ENCODE peak calls at places on chromosomes 7 and 10, in seven cellular contexts. One of them, this sample, is unnamed.

GRCh38 chr10:71383972-71384687 is 12.6 kb upstream of the CDH23 start:
- DNase-seq in SK-N-SH: peak; percentile 84
- DNase-seq in epithelial cell of esophagus: peak; percentile 52
- DNase-seq in HAP-1: peak; percentile 48
- DNase-seq in IMR-90: peak; percentile 21
- DNase-seq in heart left ventricle: peak; percentile 72
- DNase-seq in fibroblast of pulmonary artery: peak; percentile 48
- DNase-seq in this sample: peak; percentile 19

GRCh38 chr10:12512292-12513002 is 163.1 kb downstream of the CAMK1D start:
- DNase-seq in IMR-90: no peak
- DNase-seq in heart left ventricle: no peak
- DNase-seq in SK-N-SH: no peak
- DNase-seq in HAP-1: no peak
- DNase-seq in fibroblast of pulmonary artery: no peak
- DNase-seq in epithelial cell of esophagus: no peak
- DNase-seq in this sample: no peak

GRCh38 chr10:49668684-49669083 is 10.8 kb upstream of the C10orf53 start:
- DNase-seq in epithelial cell of esophagus: no peak
- DNase-seq in heart left ventricle: no peak
- DNase-seq in HAP-1: no peak
- DNase-seq in IMR-90: no peak
- DNase-seq in SK-N-SH: no peak
- DNase-seq in fibroblast of pulmonary artery: no peak
- DNase-seq in this sample: no peak

GRCh38 chr10:62233494-62234283 is 35.0 kb downstream of the RTKN2 start:
- DNase-seq in HAP-1: no peak
- DNase-seq in epithelial cell of esophagus: peak; percentile 29
- DNase-seq in SK-N-SH: no peak
- DNase-seq in heart left ventricle: no peak
- DNase-seq in IMR-90: peak; percentile 25
- DNase-seq in fibroblast of pulmonary artery: peak; percentile 49
- DNase-seq in this sample: peak; percentile 40

GRCh38 chr7:140062118-140062527 is 628 bp downstream of the PARP12 start:
- DNase-seq in IMR-90: no peak
- DNase-seq in heart left ventricle: no peak
- DNase-seq in SK-N-SH: no peak
- DNase-seq in fibroblast of pulmonary artery: no peak
- DNase-seq in HAP-1: no peak
- DNase-seq in epithelial cell of esophagus: peak; percentile 23
- DNase-seq in this sample: no peak

GRCh38 chr10:82089327-82089726 is 214.3 kb downstream of the NRG3 start:
- DNase-seq in SK-N-SH: peak; percentile 28
- DNase-seq in epithelial cell of esophagus: no peak
- DNase-seq in heart left ventricle: no peak
- DNase-seq in fibroblast of pulmonary artery: no peak
- DNase-seq in HAP-1: no peak
- DNase-seq in IMR-90: no peak
- DNase-seq in this sample: no peak

GRCh38 chr10:23035569-23035968 is 59.8 kb upstream of the MSRB2 start:
- DNase-seq in fibroblast of pulmonary artery: no peak
- DNase-seq in epithelial cell of esophagus: peak; percentile 26
- DNase-seq in IMR-90: no peak
- DNase-seq in SK-N-SH: peak; percentile 26
- DNase-seq in HAP-1: no peak
- DNase-seq in heart left ventricle: no peak
- DNase-seq in this sample: peak; percentile 11

GRCh38 chr10:11934262-11934661 is 108.3 kb downstream of the UPF2 start:
- DNase-seq in IMR-90: no peak
- DNase-seq in heart left ventricle: no peak
- DNase-seq in epithelial cell of esophagus: peak; percentile 10
- DNase-seq in SK-N-SH: no peak
- DNase-seq in fibroblast of pulmonary artery: no peak
- DNase-seq in HAP-1: no peak
- DNase-seq in this sample: no peak

GRCh38 chr7:142782922-142783900 is 12.4 kb downstream of the PRSS2 start:
- DNase-seq in IMR-90: peak; percentile 89
- DNase-seq in epithelial cell of esophagus: peak; percentile 90
- DNase-seq in SK-N-SH: peak; percentile 90
- DNase-seq in fibroblast of pulmonary artery: peak; percentile 94
- DNase-seq in HAP-1: peak; percentile 87
- DNase-seq in heart left ventricle: peak; percentile 86
- DNase-seq in this sample: peak; percentile 72

GRCh38 chr7:70923086-70923845 is 208.7 kb upstream of the GALNT17 start:
- DNase-seq in heart left ventricle: no peak
- DNase-seq in SK-N-SH: no peak
- DNase-seq in epithelial cell of esophagus: no peak
- DNase-seq in HAP-1: no peak
- DNase-seq in fibroblast of pulmonary artery: no peak
- DNase-seq in IMR-90: no peak
- DNase-seq in this sample: no peak

GRCh38 chr7:157195868-157196267 is 57.1 kb downstream of the UBE3C start:
- DNase-seq in epithelial cell of esophagus: no peak
- DNase-seq in fibroblast of pulmonary artery: no peak
- DNase-seq in IMR-90: no peak
- DNase-seq in heart left ventricle: no peak
- DNase-seq in HAP-1: no peak
- DNase-seq in SK-N-SH: no peak
- DNase-seq in this sample: no peak

GRCh38 chr10:57692255-57692980 is 575.3 kb downstream of the IPMK start:
- DNase-seq in fibroblast of pulmonary artery: peak; percentile 94
- DNase-seq in IMR-90: peak; percentile 84
- DNase-seq in epithelial cell of esophagus: peak; percentile 80
- DNase-seq in heart left ventricle: no peak
- DNase-seq in HAP-1: no peak
- DNase-seq in SK-N-SH: no peak
- DNase-seq in this sample: peak; percentile 78